ENCODE peak calls at places on chromosomes 1 and 21, in ten cellular contexts. E, G, J, H, T, L, F, K, W and P are unnamed samples.

GRCh38 chr1:110053557-110054428 is 16.7 kb downstream of the ALX3 start:
- DNase-seq in H (peak), F (peak), K (peak), L (peak), E (peak), G (peak), W (peak), T (no peak), J (peak), P (peak)

GRCh38 chr1:59413327-59413720 is 116.4 kb downstream of the FGGY start:
- DNase-seq in G (no peak), W (no peak), K (no peak), F (no peak), E (no peak), H (no peak), L (no peak), T (no peak), J (no peak), P (no peak)

GRCh38 chr1:202954057-202954745 is 3.9 kb downstream of the ADIPOR1 start:
- DNase-seq in H (no peak), L (no peak), T (no peak), J (no peak), F (no peak), G (no peak), K (no peak), W (no peak), E (no peak), P (no peak)

GRCh38 chr1:157047064-157047410 is 1.5 kb upstream of the ARHGEF11 start:
- DNase-seq in F (no peak), H (no peak), L (no peak), K (no peak), W (no peak), G (no peak), J (no peak), E (no peak), T (no peak), P (no peak)

GRCh38 chr1:73811798-73812197 is 386.2 kb downstream of the LRRIQ3 start:
- DNase-seq in G (no peak), T (no peak), K (no peak), E (no peak), W (no peak), L (no peak), F (no peak), H (no peak), J (no peak), P (no peak)

GRCh38 chr1:2322065-2322571 is 69.2 kb downstream of the MORN1 start:
- DNase-seq in T (peak), F (peak), E (no peak), H (no peak), K (peak), G (no peak), W (no peak), J (peak), L (no peak), P (no peak)

GRCh38 chr21:33578214-33578613 is 10.3 kb downstream of the DONSON start:
- DNase-seq in K (peak), T (no peak), E (no peak), H (no peak), G (no peak), L (no peak), F (no peak), W (no peak), J (peak), P (no peak)

GRCh38 chr1:12339410-12339809 is 109.6 kb downstream of the VPS13D start:
- DNase-seq in T (no peak), F (no peak), L (no peak), G (no peak), K (no peak), E (no peak), J (no peak), H (no peak), W (no peak), P (no peak)

GRCh38 chr1:25661043-25661807 is 44.6 kb downstream of the MAN1C1 start:
- DNase-seq in L (no peak), W (no peak), J (peak), E (no peak), H (peak), K (peak), T (no peak), F (no peak), G (no peak), P (no peak)

GRCh38 chr1:30816211-30817082 is 58.9 kb upstream of the LAPTM5 start:
- DNase-seq in G (no peak), K (peak), F (peak), J (peak), T (peak), W (peak), L (no peak), H (peak), E (no peak), P (peak)

GRCh38 chr1:89757532-89757931 is 63.3 kb upstream of the LRRC8D start:
- DNase-seq in L (peak), G (peak), J (peak), T (no peak), E (no peak), W (no peak), K (peak), F (no peak), H (no peak), P (peak)